ENCODE peak calls at places on chromosomes 1 and 21, in ten cellular contexts. One of them, this sample, is unnamed.

GRCh38 chr1:62234709-62235108 is 40.1 kb downstream of the L1TD1 start:
- DNase-seq in right lobe of liver: no peak
- DNase-seq in GM12865: no peak
- DNase-seq in endothelial cell: no peak
- DNase-seq in uterus: no peak
- DNase-seq in fibroblast of mammary gland: peak; percentile 25
- DNase-seq in gastrocnemius medialis: no peak
- DNase-seq in GM23338: no peak
- DNase-seq in esophagus muscularis mucosa: no peak
- DNase-seq in psoas muscle: no peak
- DNase-seq in this sample: no peak

GRCh38 chr1:158952416-158952815 is 21.1 kb downstream of the PYHIN1 start:
- DNase-seq in right lobe of liver: no peak
- DNase-seq in gastrocnemius medialis: no peak
- DNase-seq in psoas muscle: no peak
- DNase-seq in uterus: no peak
- DNase-seq in esophagus muscularis mucosa: no peak
- DNase-seq in fibroblast of mammary gland: no peak
- DNase-seq in GM12865: peak; percentile 46
- DNase-seq in GM23338: no peak
- DNase-seq in endothelial cell: no peak
- DNase-seq in this sample: no peak

GRCh38 chr1:116825400-116825734 is 71.1 kb downstream of the CD2 start:
- DNase-seq in gastrocnemius medialis: no peak
- DNase-seq in uterus: peak; percentile 70
- DNase-seq in esophagus muscularis mucosa: no peak
- DNase-seq in right lobe of liver: no peak
- DNase-seq in psoas muscle: peak; percentile 56
- DNase-seq in GM12865: no peak
- DNase-seq in GM23338: no peak
- DNase-seq in endothelial cell: no peak
- DNase-seq in fibroblast of mammary gland: no peak
- DNase-seq in this sample: no peak

GRCh38 chr1:234601217-234602017 is 8.6 kb downstream of the IRF2BP2 start:
- DNase-seq in GM12865: no peak
- DNase-seq in psoas muscle: no peak
- DNase-seq in uterus: no peak
- DNase-seq in right lobe of liver: no peak
- DNase-seq in gastrocnemius medialis: no peak
- DNase-seq in endothelial cell: no peak
- DNase-seq in esophagus muscularis mucosa: no peak
- DNase-seq in GM23338: peak; percentile 54
- DNase-seq in fibroblast of mammary gland: peak; percentile 77
- DNase-seq in this sample: no peak

GRCh38 chr1:9075023-9075422 is 5.6 kb upstream of the SLC2A5 start:
- DNase-seq in esophagus muscularis mucosa: no peak
- DNase-seq in right lobe of liver: no peak
- DNase-seq in psoas muscle: no peak
- DNase-seq in GM23338: no peak
- DNase-seq in gastrocnemius medialis: no peak
- DNase-seq in fibroblast of mammary gland: no peak
- DNase-seq in GM12865: peak; percentile 63
- DNase-seq in endothelial cell: no peak
- DNase-seq in uterus: no peak
- DNase-seq in this sample: no peak

GRCh38 chr1:84750110-84750509 is 59.8 kb upstream of the SSX2IP start:
- DNase-seq in esophagus muscularis mucosa: no peak
- DNase-seq in GM12865: no peak
- DNase-seq in psoas muscle: no peak
- DNase-seq in endothelial cell: no peak
- DNase-seq in right lobe of liver: no peak
- DNase-seq in fibroblast of mammary gland: no peak
- DNase-seq in gastrocnemius medialis: no peak
- DNase-seq in uterus: no peak
- DNase-seq in GM23338: no peak
- DNase-seq in this sample: no peak

GRCh38 chr1:180628646-180629045 is 3.2 kb upstream of the XPR1 start:
- DNase-seq in GM23338: no peak
- DNase-seq in fibroblast of mammary gland: no peak
- DNase-seq in endothelial cell: no peak
- DNase-seq in gastrocnemius medialis: no peak
- DNase-seq in uterus: no peak
- DNase-seq in esophagus muscularis mucosa: no peak
- DNase-seq in GM12865: no peak
- DNase-seq in psoas muscle: no peak
- DNase-seq in right lobe of liver: no peak
- DNase-seq in this sample: no peak

GRCh38 chr1:71473331-71473730 is 392.5 kb upstream of the ZRANB2 start:
- DNase-seq in right lobe of liver: no peak
- DNase-seq in fibroblast of mammary gland: no peak
- DNase-seq in GM12865: no peak
- DNase-seq in GM23338: no peak
- DNase-seq in uterus: no peak
- DNase-seq in gastrocnemius medialis: no peak
- DNase-seq in esophagus muscularis mucosa: no peak
- DNase-seq in endothelial cell: no peak
- DNase-seq in psoas muscle: no peak
- DNase-seq in this sample: no peak

GRCh38 chr1:214233856-214234634 is 46.9 kb upstream of the SMYD2 start:
- DNase-seq in psoas muscle: no peak
- DNase-seq in uterus: no peak
- DNase-seq in gastrocnemius medialis: no peak
- DNase-seq in GM23338: no peak
- DNase-seq in GM12865: no peak
- DNase-seq in fibroblast of mammary gland: no peak
- DNase-seq in esophagus muscularis mucosa: no peak
- DNase-seq in right lobe of liver: no peak
- DNase-seq in endothelial cell: no peak
- DNase-seq in this sample: no peak

GRCh38 chr1:89598450-89599331 is 34.2 kb upstream of the LRRC8C start:
- DNase-seq in GM12865: peak; percentile 40
- DNase-seq in psoas muscle: no peak
- DNase-seq in endothelial cell: peak; percentile 17
- DNase-seq in gastrocnemius medialis: no peak
- DNase-seq in fibroblast of mammary gland: peak; percentile 53
- DNase-seq in right lobe of liver: no peak
- DNase-seq in esophagus muscularis mucosa: no peak
- DNase-seq in GM23338: peak; percentile 74
- DNase-seq in uterus: no peak
- DNase-seq in this sample: no peak

GRCh38 chr1:204254031-204254661 is 40.4 kb upstream of the GOLT1A start:
- DNase-seq in uterus: peak; percentile 68
- DNase-seq in gastrocnemius medialis: peak; percentile 80
- DNase-seq in fibroblast of mammary gland: peak; percentile 82
- DNase-seq in endothelial cell: no peak
- DNase-seq in esophagus muscularis mucosa: peak; percentile 94
- DNase-seq in psoas muscle: peak; percentile 89
- DNase-seq in GM23338: peak; percentile 45
- DNase-seq in GM12865: no peak
- DNase-seq in right lobe of liver: peak; percentile 93
- DNase-seq in this sample: peak; percentile 92

GRCh38 chr21:36459098-36459497 is 20.8 kb downstream of the CLDN14 start:
- DNase-seq in esophagus muscularis mucosa: no peak
- DNase-seq in endothelial cell: no peak
- DNase-seq in GM23338: no peak
- DNase-seq in gastrocnemius medialis: no peak
- DNase-seq in GM12865: no peak
- DNase-seq in uterus: no peak
- DNase-seq in psoas muscle: no peak
- DNase-seq in fibroblast of mammary gland: no peak
- DNase-seq in right lobe of liver: no peak
- DNase-seq in this sample: no peak

GRCh38 chr1:46211051-46211450 is 7.9 kb downstream of the LURAP1 start:
- DNase-seq in esophagus muscularis mucosa: no peak
- DNase-seq in GM12865: no peak
- DNase-seq in gastrocnemius medialis: no peak
- DNase-seq in psoas muscle: no peak
- DNase-seq in fibroblast of mammary gland: no peak
- DNase-seq in right lobe of liver: no peak
- DNase-seq in GM23338: no peak
- DNase-seq in endothelial cell: no peak
- DNase-seq in uterus: no peak
- DNase-seq in this sample: no peak
- TF ChIP-seq CTCF in esophagus muscularis mucosa: no peak
- TF ChIP-seq CTCF in GM12865: no peak
- TF ChIP-seq CTCF in gastrocnemius medialis: no peak
- TF ChIP-seq CTCF in psoas muscle: no peak
- TF ChIP-seq CTCF in fibroblast of mammary gland: no peak
- TF ChIP-seq CTCF in right lobe of liver: no peak
- TF ChIP-seq CTCF in GM23338: no peak
- TF ChIP-seq CTCF in endothelial cell: no peak
- TF ChIP-seq CTCF in uterus: no peak
- TF ChIP-seq CTCF in this sample: no peak

GRCh38 chr21:18673789-18674188 is 270.2 kb upstream of the TMPRSS15 start:
- DNase-seq in uterus: no peak
- DNase-seq in GM12865: no peak
- DNase-seq in esophagus muscularis mucosa: no peak
- DNase-seq in GM23338: no peak
- DNase-seq in endothelial cell: no peak
- DNase-seq in psoas muscle: no peak
- DNase-seq in right lobe of liver: no peak
- DNase-seq in gastrocnemius medialis: no peak
- DNase-seq in fibroblast of mammary gland: no peak
- DNase-seq in this sample: no peak

GRCh38 chr21:18677632-18678031 is 274.0 kb upstream of the TMPRSS15 start:
- DNase-seq in GM12865: no peak
- DNase-seq in fibroblast of mammary gland: no peak
- DNase-seq in uterus: no peak
- DNase-seq in gastrocnemius medialis: no peak
- DNase-seq in esophagus muscularis mucosa: no peak
- DNase-seq in GM23338: no peak
- DNase-seq in right lobe of liver: no peak
- DNase-seq in psoas muscle: no peak
- DNase-seq in endothelial cell: no peak
- DNase-seq in this sample: no peak
- TF ChIP-seq CTCF in GM12865: no peak
- TF ChIP-seq CTCF in fibroblast of mammary gland: no peak
- TF ChIP-seq CTCF in uterus: no peak
- TF ChIP-seq CTCF in gastrocnemius medialis: no peak
- TF ChIP-seq CTCF in esophagus muscularis mucosa: no peak
- TF ChIP-seq CTCF in GM23338: no peak
- TF ChIP-seq CTCF in right lobe of liver: no peak
- TF ChIP-seq CTCF in psoas muscle: no peak
- TF ChIP-seq CTCF in endothelial cell: no peak
- TF ChIP-seq CTCF in this sample: no peak

GRCh38 chr1:30718636-30719405 is 4.6 kb downstream of the MATN1 start:
- DNase-seq in fibroblast of mammary gland: peak; percentile 97
- DNase-seq in endothelial cell: peak; percentile 91
- DNase-seq in gastrocnemius medialis: peak; percentile 71
- DNase-seq in esophagus muscularis mucosa: peak; percentile 96
- DNase-seq in right lobe of liver: peak; percentile 89
- DNase-seq in psoas muscle: peak; percentile 90
- DNase-seq in GM12865: no peak
- DNase-seq in GM23338: peak; percentile 79
- DNase-seq in uterus: peak; percentile 86
- DNase-seq in this sample: peak; percentile 74

GRCh38 chr1:30718091-30718635 is 5.2 kb downstream of the MATN1 start:
- DNase-seq in endothelial cell: peak; percentile 99
- DNase-seq in gastrocnemius medialis: peak; percentile 96
- DNase-seq in right lobe of liver: peak; percentile 100
- DNase-seq in GM12865: peak; percentile 98
- DNase-seq in psoas muscle: peak; percentile 99
- DNase-seq in GM23338: peak; percentile 100
- DNase-seq in fibroblast of mammary gland: peak; percentile 95
- DNase-seq in esophagus muscularis mucosa: peak; percentile 100
- DNase-seq in uterus: peak; percentile 99
- DNase-seq in this sample: peak; percentile 99

GRCh38 chr1:30720271-30721223 is 2.8 kb downstream of the MATN1 start:
- DNase-seq in psoas muscle: no peak
- DNase-seq in gastrocnemius medialis: no peak
- DNase-seq in GM12865: no peak
- DNase-seq in esophagus muscularis mucosa: no peak
- DNase-seq in GM23338: no peak
- DNase-seq in uterus: no peak
- DNase-seq in right lobe of liver: peak; percentile 48
- DNase-seq in endothelial cell: no peak
- DNase-seq in fibroblast of mammary gland: no peak
- DNase-seq in this sample: no peak

GRCh38 chr1:30721311-30722174 is 1.8 kb downstream of the MATN1 start:
- DNase-seq in gastrocnemius medialis: no peak
- DNase-seq in GM12865: no peak
- DNase-seq in endothelial cell: no peak
- DNase-seq in psoas muscle: no peak
- DNase-seq in fibroblast of mammary gland: no peak
- DNase-seq in GM23338: no peak
- DNase-seq in uterus: no peak
- DNase-seq in esophagus muscularis mucosa: no peak
- DNase-seq in right lobe of liver: no peak
- DNase-seq in this sample: no peak

GRCh38 chr1:30719406-30720270 is 3.7 kb downstream of the MATN1 start:
- DNase-seq in gastrocnemius medialis: no peak
- DNase-seq in GM12865: peak; percentile 86
- DNase-seq in psoas muscle: no peak
- DNase-seq in right lobe of liver: peak; percentile 55
- DNase-seq in GM23338: no peak
- DNase-seq in endothelial cell: no peak
- DNase-seq in uterus: no peak
- DNase-seq in esophagus muscularis mucosa: no peak
- DNase-seq in fibroblast of mammary gland: peak; percentile 49
- DNase-seq in this sample: no peak
- TF ChIP-seq CTCF in gastrocnemius medialis: no peak
- TF ChIP-seq CTCF in GM12865: no peak
- TF ChIP-seq CTCF in psoas muscle: no peak
- TF ChIP-seq CTCF in right lobe of liver: no peak
- TF ChIP-seq CTCF in GM23338: peak; percentile 5
- TF ChIP-seq CTCF in endothelial cell: peak; percentile 37
- TF ChIP-seq CTCF in uterus: no peak
- TF ChIP-seq CTCF in esophagus muscularis mucosa: peak; percentile 7
- TF ChIP-seq CTCF in fibroblast of mammary gland: no peak
- TF ChIP-seq CTCF in this sample: no peak

DNA sequence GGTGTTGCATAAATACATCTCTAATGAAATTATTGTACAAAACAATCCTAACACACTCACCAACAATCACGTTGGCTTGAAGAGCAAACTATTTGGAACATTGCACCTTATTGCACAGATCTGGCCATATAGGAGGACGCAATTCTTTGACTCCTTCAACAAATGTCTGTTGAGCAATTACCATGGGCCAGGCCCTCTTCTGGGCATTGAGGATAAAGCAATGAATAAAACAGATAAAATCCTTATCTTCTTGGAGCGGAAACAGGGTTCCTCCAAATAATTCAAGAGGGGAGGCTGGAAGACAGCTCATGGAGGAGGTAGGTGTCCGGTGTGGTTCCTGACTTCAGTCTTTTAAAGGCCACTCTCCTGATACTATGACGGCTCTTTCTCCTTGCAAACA is 43.3 kb downstream of the PAX7 start:
- DNase-seq in psoas muscle: no peak
- DNase-seq in uterus: no peak
- DNase-seq in GM23338: peak; percentile 54
- DNase-seq in gastrocnemius medialis: no peak
- DNase-seq in fibroblast of mammary gland: no peak
- DNase-seq in GM12865: no peak
- DNase-seq in esophagus muscularis mucosa: no peak
- DNase-seq in endothelial cell: no peak
- DNase-seq in right lobe of liver: no peak
- DNase-seq in this sample: no peak
- TF ChIP-seq CTCF in psoas muscle: no peak
- TF ChIP-seq CTCF in uterus: no peak
- TF ChIP-seq CTCF in GM23338: peak; percentile 38
- TF ChIP-seq CTCF in gastrocnemius medialis: no peak
- TF ChIP-seq CTCF in fibroblast of mammary gland: no peak
- TF ChIP-seq CTCF in GM12865: no peak
- TF ChIP-seq CTCF in esophagus muscularis mucosa: no peak
- TF ChIP-seq CTCF in endothelial cell: no peak
- TF ChIP-seq CTCF in right lobe of liver: no peak
- TF ChIP-seq CTCF in this sample: no peak